ENCODE peak calls at places on chromosomes 13 and 19, in four cellular contexts. I is H1, X is HepG2, V is A549. P is an unnamed sample.

GRCh38 chr13:109900723-109901122 is 114.3 kb upstream of the IRS2 start:
- DNase-seq in I (no peak), X (no peak), V (no peak), P (no peak)

GRCh38 chr13:47337781-47338507 is 441.1 kb upstream of the HTR2A start:
- DNase-seq in I (no peak), X (no peak), V (no peak), P (no peak)

GRCh38 chr19:33192010-33192409 is 2.1 kb upstream of the LRP3 start:
- DNase-seq in I (peak), X (no peak), V (no peak), P (no peak)

GRCh38 chr19:17565611-17566010 is 10.2 kb downstream of the COLGALT1 start:
- DNase-seq in I (no peak), X (no peak), V (no peak), P (no peak)

GRCh38 chr19:17327654-17328516 is 6.8 kb downstream of the ANO8 start:
- DNase-seq in I (peak), X (peak), V (no peak), P (peak)

GRCh38 chr13:28659611-28659970 is 661 bp downstream of the POMP start:
- DNase-seq in I (no peak), X (no peak), V (no peak), P (no peak)

GRCh38 chr19:41774515-41774980 is 19.2 kb downstream of the CEACAM6 start:
- DNase-seq in I (no peak), X (no peak), V (peak), P (no peak)

GRCh38 chr13:90454002-90454636 is 893.4 kb upstream of the MIR17HG start:
- DNase-seq in I (no peak), X (no peak), V (no peak), P (no peak)

GRCh38 chr13:41746259-41746658 is 214.7 kb downstream of the VWA8 start:
- DNase-seq in I (no peak), X (no peak), V (no peak), P (no peak)

GRCh38 chr13:112346899-112347229 is 29.3 kb upstream of the SPACA7 start:
- DNase-seq in I (no peak), X (no peak), V (no peak), P (no peak)

GRCh38 chr13:94617389-94618000 is 15.8 kb downstream of the GPR180 start:
- DNase-seq in I (no peak), X (peak), V (no peak), P (peak)

GRCh38 chr19:3537438-3538240 is 1.3 kb upstream of the TEKTIP1 start:
- DNase-seq in I (no peak), X (no peak), V (no peak), P (peak)

GRCh38 chr19:50328257-50329145 is 676 bp downstream of the KCNC3 start:
- DNase-seq in I (peak), X (no peak), V (no peak), P (peak)

GRCh38 chr19:52070496-52070895 is 21.9 kb upstream of the ZNF432 start:
- DNase-seq in I (no peak), X (no peak), V (no peak), P (no peak)
- TF ChIP-seq RNF2 in I (no peak), X (no peak), V (no peak), P (no peak)

GRCh38 chr19:22526661-22527272 is 104.6 kb upstream of the ZNF98 start:
- DNase-seq in I (no peak), X (no peak), V (no peak), P (no peak)
- TF ChIP-seq RNF2 in I (no peak), X (no peak), V (no peak), P (no peak)

DNA sequence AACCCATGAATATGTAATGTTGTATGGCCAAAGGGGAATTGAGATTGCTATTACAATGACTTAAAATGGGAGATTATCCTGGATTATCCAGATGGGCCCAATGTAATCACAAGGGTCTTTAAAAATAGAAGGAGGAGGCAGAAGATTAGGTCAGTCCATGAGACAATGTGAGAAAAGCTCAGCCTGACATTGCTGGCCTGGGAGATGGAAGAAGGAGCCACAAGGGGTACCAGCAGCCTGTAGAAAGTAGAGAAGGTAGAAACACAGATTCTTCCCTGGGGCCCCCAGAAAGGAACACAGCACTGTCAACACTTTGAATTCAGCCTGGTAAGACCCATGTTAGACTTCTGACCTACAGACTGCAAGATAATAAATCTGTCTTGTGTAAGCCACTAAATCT is 133.0 kb upstream of the SERP2 start:
- DNase-seq in I (no peak), X (no peak), V (no peak), P (no peak)
- TF ChIP-seq RNF2 in I (no peak), X (no peak), V (no peak), P (no peak)

GRCh38 chr19:45423033-45423588 is 606 bp downstream of the ERCC1 start:
- DNase-seq in I (no peak), X (no peak), V (peak), P (no peak)
- TF ChIP-seq RNF2 in I (no peak), X (no peak), V (no peak), P (no peak)

DNA sequence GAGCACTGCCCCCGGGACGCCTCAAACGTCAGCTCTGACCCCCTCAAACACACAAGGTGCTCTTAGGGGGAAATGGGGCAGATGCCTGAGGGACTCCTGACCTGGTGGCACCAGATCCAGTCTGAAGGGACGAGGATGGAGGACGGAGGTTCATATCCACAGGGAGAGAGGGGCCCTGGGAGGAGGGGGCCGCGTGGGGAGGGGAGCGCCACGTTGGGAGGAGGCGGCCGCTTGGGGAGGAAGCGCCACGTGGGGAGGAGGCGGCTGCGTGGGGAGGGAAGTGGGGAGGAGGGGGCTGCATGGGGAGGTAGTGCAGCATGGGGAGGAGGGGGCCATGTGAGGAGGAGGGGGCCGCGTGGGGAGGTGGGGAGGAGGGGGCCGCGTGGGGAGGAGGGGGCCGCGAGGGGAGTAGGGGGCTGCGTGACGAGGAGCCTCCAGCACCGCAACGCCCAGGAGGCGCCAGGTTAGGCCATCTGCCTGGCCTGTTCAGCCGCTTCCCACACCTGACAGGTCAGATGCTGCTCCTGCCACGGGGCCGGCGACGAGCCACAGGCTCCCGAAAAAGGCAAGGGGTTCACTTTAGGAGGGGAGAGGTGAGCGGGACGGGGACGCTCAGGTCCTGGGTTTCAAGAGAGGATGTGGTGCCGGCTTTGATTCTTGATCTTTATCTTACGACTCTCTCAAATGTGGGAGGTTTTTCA is 36.7 kb upstream of the C13orf46 start:
- DNase-seq in I (no peak), X (no peak), V (no peak), P (no peak)
- TF ChIP-seq RNF2 in I (no peak), X (no peak), V (no peak), P (no peak)

GRCh38 chr19:47357788-47358680 is 8.9 kb downstream of the DHX34 start:
- DNase-seq in I (peak), X (peak), V (peak), P (no peak)
- TF ChIP-seq RNF2 in I (no peak), X (no peak), V (no peak), P (no peak)

GRCh38 chr13:21058361-21058760 is 3.0 kb downstream of the LATS2 start:
- DNase-seq in I (no peak), X (no peak), V (no peak), P (peak)
- TF ChIP-seq RNF2 in I (no peak), X (no peak), V (no peak), P (no peak)

DNA sequence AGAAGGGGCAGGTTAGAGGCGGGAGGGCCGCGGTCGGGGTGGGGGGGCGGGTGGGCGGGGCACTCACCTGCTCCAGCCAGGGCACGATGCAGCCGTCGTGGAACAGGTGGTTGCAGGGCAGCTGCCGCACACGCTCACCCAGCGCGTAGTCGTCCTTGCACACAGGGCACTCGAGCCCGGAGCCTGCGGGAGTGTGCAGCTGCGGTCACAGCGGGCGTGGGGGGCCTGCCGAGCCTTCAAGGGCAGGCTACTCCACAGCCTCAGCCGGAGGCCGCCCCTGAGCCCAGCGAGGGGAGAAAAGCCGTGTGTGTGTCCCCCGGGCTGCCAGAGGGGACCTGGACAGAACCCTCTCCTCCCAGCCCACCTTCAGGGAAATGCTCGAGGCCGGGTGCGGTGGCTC is 8.6 kb downstream of the FGF22 start:
- DNase-seq in I (no peak), X (no peak), V (no peak), P (no peak)
- TF ChIP-seq RNF2 in I (no peak), X (no peak), V (no peak), P (no peak)

DNA sequence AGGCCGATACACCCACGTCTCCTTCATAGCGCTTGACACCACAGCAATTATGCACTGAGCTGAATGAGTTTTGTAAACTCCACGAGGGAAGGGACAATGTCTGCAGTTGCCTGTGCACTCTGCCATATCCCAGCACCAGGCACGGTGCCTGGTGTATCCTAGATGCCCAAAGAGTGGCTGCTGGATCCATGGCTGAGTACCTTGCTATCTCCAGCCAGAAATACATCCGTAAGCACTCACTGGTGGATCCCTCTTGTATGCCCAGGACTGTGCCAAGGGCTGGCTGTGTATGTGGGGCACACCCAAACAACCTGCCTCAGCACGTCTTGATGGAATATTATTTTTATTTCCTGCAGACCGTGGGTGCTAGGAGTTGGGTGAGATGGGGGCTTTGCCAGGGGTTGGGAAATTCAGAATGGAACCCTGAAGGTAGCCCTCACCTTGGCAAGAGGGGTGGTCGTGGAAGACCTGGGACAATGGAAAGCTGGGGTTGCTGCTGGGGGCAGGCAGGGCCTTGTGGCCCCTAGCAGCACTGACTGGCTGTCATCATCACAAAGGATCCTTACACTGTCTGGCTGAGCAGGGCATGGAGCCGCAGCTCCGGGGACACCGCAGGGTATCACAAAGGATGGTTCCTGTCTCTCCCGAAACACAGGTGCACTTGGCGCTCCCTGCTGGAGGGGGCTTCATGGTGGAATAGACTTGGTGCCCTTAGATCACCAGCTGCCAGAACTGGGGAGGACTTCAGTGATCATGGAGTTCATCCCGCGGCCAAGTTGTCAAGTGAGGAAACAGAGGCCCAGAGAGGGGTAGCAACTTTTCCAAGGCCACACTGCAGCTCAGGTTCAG is 131.3 kb downstream of the URI1 start:
- DNase-seq in I (no peak), X (no peak), V (no peak), P (no peak)
- TF ChIP-seq RNF2 in I (no peak), X (no peak), V (no peak), P (no peak)

GRCh38 chr19:16320987-16321386 is 3.6 kb upstream of the KLF2 start:
- DNase-seq in I (no peak), X (no peak), V (no peak), P (no peak)
- TF ChIP-seq RNF2 in I (no peak), X (no peak), V (no peak), P (no peak)

P was measured in K562.